ENCODE peak calls at places on chromosomes 2 and 18, in eight cellular contexts. R is tibial nerve, J is NCI-H1105 treated with DMSO at 0.1 percent for 48 hours, B is retina, O is sciatic nerve, H is colonic mucosa, Y is NCI-H774, V is iPS DF 19.7. X is an unnamed sample.

GRCh38 chr2:96510931-96511595 is 5.9 kb upstream of the NEURL3 start:
- DNase-seq in H (no peak), B (no peak), Y (no peak), J (no peak), R (no peak), V (no peak), O (no peak), X (no peak)

GRCh38 chr18:43634994-43635393 is 357.7 kb upstream of the SYT4 start:
- DNase-seq in H (no peak), O (no peak), R (no peak), B (peak), V (no peak), Y (peak), J (peak), X (peak)

GRCh38 chr2:27071990-27072830 is 756 bp upstream of the OST4 start:
- DNase-seq in V (no peak), H (peak), O (no peak), J (peak), B (peak), Y (no peak), R (no peak), X (peak)

GRCh38 chr2:10863837-10864236 is 47.9 kb upstream of the KCNF1 start:
- DNase-seq in Y (no peak), B (no peak), O (no peak), H (no peak), J (no peak), V (no peak), R (no peak), X (no peak)

GRCh38 chr18:74942319-74942910 is 266.5 kb downstream of the PTGR3 start:
- DNase-seq in Y (no peak), O (no peak), B (no peak), R (no peak), V (no peak), J (no peak), H (no peak), X (no peak)

GRCh38 chr2:145185696-145186095 is 665.8 kb upstream of the ZEB2 start:
- DNase-seq in Y (no peak), V (no peak), B (no peak), R (no peak), O (no peak), J (no peak), H (no peak), X (no peak)

GRCh38 chr2:181203412-181203811 is 223.0 kb downstream of the UBE2E3 start:
- DNase-seq in R (no peak), J (no peak), Y (no peak), O (no peak), B (no peak), V (peak), H (no peak), X (no peak)

GRCh38 chr2:169528271-169528701 is 18.8 kb downstream of the KLHL41 start:
- DNase-seq in R (peak), O (peak), B (peak), V (peak), H (peak), J (peak), Y (no peak), X (peak)

GRCh38 chr2:154507186-154507585 is 191.3 kb upstream of the KCNJ3 start:
- DNase-seq in O (no peak), V (no peak), J (no peak), Y (no peak), R (no peak), H (no peak), B (no peak), X (no peak)

GRCh38 chr2:45127891-45128290 is 118.6 kb upstream of the SIX2 start:
- DNase-seq in V (no peak), R (no peak), Y (no peak), O (no peak), H (no peak), B (no peak), J (no peak), X (no peak)

GRCh38 chr18:44510376-44510775 is 170.3 kb upstream of the SETBP1 start:
- DNase-seq in B (no peak), J (no peak), V (no peak), R (no peak), H (no peak), O (no peak), Y (no peak), X (no peak)

GRCh38 chr2:138502253-138503086 is 900 bp downstream of the SPOPL start:
- DNase-seq in R (peak), B (peak), O (peak), J (peak), H (no peak), Y (no peak), V (no peak), X (no peak)

GRCh38 chr2:44392338-44392943 is 30.7 kb downstream of the CAMKMT start:
- DNase-seq in B (peak), J (peak), Y (no peak), H (peak), V (no peak), R (peak), O (peak), X (peak)

GRCh38 chr2:206368933-206369569 is 74.3 kb upstream of the ADAM23 start:
- DNase-seq in J (no peak), B (no peak), O (no peak), V (no peak), R (no peak), Y (no peak), H (no peak), X (no peak)

GRCh38 chr18:78242307-78242643 is 737.3 kb upstream of the SALL3 start:
- DNase-seq in H (peak), R (peak), J (no peak), V (no peak), O (no peak), Y (peak), B (no peak), X (peak)

GRCh38 chr2:233259745-233260144 is 8.3 kb downstream of the ATG16L1 start:
- DNase-seq in J (no peak), O (no peak), V (no peak), R (no peak), B (no peak), Y (no peak), H (no peak), X (no peak)

GRCh38 chr2:657766-658165 is 19.4 kb downstream of the TMEM18 start:
- DNase-seq in V (no peak), O (no peak), Y (no peak), H (no peak), B (no peak), R (no peak), J (no peak), X (no peak)

GRCh38 chr2:133982231-133982630 is 271.6 kb upstream of the MGAT5 start:
- DNase-seq in B (no peak), Y (peak), H (peak), O (no peak), V (no peak), R (no peak), J (no peak), X (no peak)

GRCh38 chr2:177545981-177546600 is 153.5 kb downstream of the AGPS start:
- DNase-seq in Y (no peak), V (no peak), R (no peak), J (peak), B (no peak), H (no peak), O (no peak), X (no peak)

GRCh38 chr2:152098033-152098797 is 629 bp downstream of the CACNB4 start:
- DNase-seq in O (peak), V (no peak), H (peak), B (peak), Y (no peak), J (no peak), R (no peak), X (no peak)

GRCh38 chr2:9248363-9248762 is 41.8 kb downstream of the ASAP2 start:
- DNase-seq in H (peak), O (no peak), J (no peak), Y (no peak), R (no peak), B (no peak), V (no peak), X (no peak)

GRCh38 chr2:66426250-66427064 is 8.5 kb upstream of the MEIS1 start:
- DNase-seq in B (peak), J (no peak), O (no peak), V (no peak), R (no peak), Y (peak), H (no peak), X (no peak)

GRCh38 chr2:70994055-70994444 is 623 bp downstream of the TEX261 start:
- DNase-seq in R (no peak), O (no peak), H (no peak), B (no peak), V (no peak), Y (no peak), J (no peak), X (no peak)

GRCh38 chr2:64727013-64727767 is 73.5 kb upstream of the SERTAD2 start:
- DNase-seq in H (no peak), R (no peak), V (no peak), Y (no peak), J (no peak), O (no peak), B (no peak), X (no peak)

X was measured in COR-L47.